ENCODE peak calls at places on chromosomes 1 and 21, in six cellular contexts. L is fibroblast of lung, J is HCT116, C is body of pancreas, O is brain microvascular endothelial cell, W is uterus. Q is an unnamed sample.

GRCh38 chr1:72284398-72285073 is 2.2 kb upstream of the NEGR1 start:
- DNase-seq in L (peak; percentile 96), J (no peak), C (peak; percentile 34), O (peak; percentile 93), W (peak; percentile 31), Q (peak; percentile 65)

GRCh38 chr1:47574451-47575165 is 136.8 kb downstream of the FOXD2 start:
- DNase-seq in L (no peak), J (no peak), C (no peak), O (no peak), W (no peak), Q (no peak)

GRCh38 chr1:56838726-56839125 is 15.9 kb upstream of the C8A start:
- DNase-seq in L (peak; percentile 32), J (no peak), C (no peak), O (peak; percentile 55), W (no peak), Q (no peak)

GRCh38 chr1:214445846-214446614 is 105.4 kb downstream of the PTPN14 start:
- DNase-seq in L (peak; percentile 98), J (peak; percentile 83), C (no peak), O (peak; percentile 40), W (no peak), Q (peak; percentile 71)

GRCh38 chr21:44939532-44940115 is at the start of gene SLX9:
- DNase-seq in L (peak; percentile 74), J (peak; percentile 48), C (peak; percentile 77), O (no peak), W (peak; percentile 79), Q (peak; percentile 85)

GRCh38 chr1:2108213-2108876 is 58.1 kb downstream of the PRKCZ start:
- DNase-seq in L (peak; percentile 31), J (peak; percentile 21), C (no peak), O (peak; percentile 58), W (no peak), Q (no peak)

GRCh38 chr1:187408217-187409004 is 579.7 kb downstream of the PLA2G4A start:
- DNase-seq in L (peak; percentile 84), J (no peak), C (no peak), O (no peak), W (no peak), Q (no peak)

GRCh38 chr1:7223334-7224080 is 438.3 kb downstream of the CAMTA1 start:
- DNase-seq in L (peak; percentile 93), J (no peak), C (no peak), O (peak; percentile 72), W (no peak), Q (peak; percentile 77)

GRCh38 chr1:72037745-72038343 is 244.5 kb downstream of the NEGR1 start:
- DNase-seq in L (peak; percentile 26), J (peak; percentile 4), C (peak; percentile 58), O (peak; percentile 32), W (no peak), Q (peak; percentile 17)

GRCh38 chr1:31667065-31667785 is 22.5 kb upstream of the PEF1 start:
- DNase-seq in L (no peak), J (no peak), C (no peak), O (no peak), W (no peak), Q (no peak)

GRCh38 chr1:50699795-50700194 is 260.3 kb downstream of the FAF1 start:
- DNase-seq in L (no peak), J (no peak), C (no peak), O (no peak), W (no peak), Q (no peak)

GRCh38 chr21:45901061-45901690 is 80.4 kb upstream of the COL6A1 start:
- DNase-seq in L (no peak), J (no peak), C (no peak), O (no peak), W (no peak), Q (no peak)

GRCh38 chr1:53293123-53293522 is 34.7 kb downstream of the LRP8 start:
- DNase-seq in L (no peak), J (no peak), C (no peak), O (no peak), W (peak; percentile 27), Q (no peak)

GRCh38 chr21:34728479-34728878 is 59.7 kb downstream of the CLIC6 start:
- DNase-seq in L (no peak), J (no peak), C (peak; percentile 75), O (no peak), W (no peak), Q (no peak)

GRCh38 chr1:76955652-76956051 is 88.4 kb downstream of the ST6GALNAC5 start:
- DNase-seq in L (peak; percentile 37), J (no peak), C (no peak), O (no peak), W (no peak), Q (no peak)

GRCh38 chr1:53362270-53362669 is 34.4 kb upstream of the LRP8 start:
- DNase-seq in L (no peak), J (no peak), C (no peak), O (no peak), W (no peak), Q (no peak)

GRCh38 chr1:55980574-55980973 is 598.8 kb downstream of the PLPP3 start:
- DNase-seq in L (no peak), J (no peak), C (no peak), O (no peak), W (no peak), Q (no peak)

GRCh38 chr1:212669102-212669501 is 30.5 kb downstream of the BATF3 start:
- DNase-seq in L (peak; percentile 9), J (peak; percentile 10), C (no peak), O (no peak), W (no peak), Q (no peak)

GRCh38 chr21:42852925-42853570 is 26.3 kb downstream of the WDR4 start:
- DNase-seq in L (no peak), J (no peak), C (no peak), O (no peak), W (no peak), Q (no peak)

GRCh38 chr1:76141898-76142297 is 67.4 kb downstream of the ST6GALNAC3 start:
- DNase-seq in L (no peak), J (no peak), C (no peak), O (no peak), W (no peak), Q (no peak)

GRCh38 chr21:41141031-41141457 is 26.9 kb upstream of the BACE2 start:
- DNase-seq in L (peak; percentile 86), J (no peak), C (peak; percentile 37), O (peak; percentile 6), W (no peak), Q (peak; percentile 17)

GRCh38 chr1:171740987-171741871 is 636 bp downstream of the VAMP4 start:
- DNase-seq in L (peak; percentile 31), J (no peak), C (peak; percentile 57), O (peak; percentile 11), W (peak; percentile 44), Q (peak; percentile 37)

GRCh38 chr21:43939443-43940328 is 72.4 kb upstream of the TRAPPC10 start:
- DNase-seq in L (no peak), J (no peak), C (no peak), O (no peak), W (no peak), Q (no peak)

GRCh38 chr1:244050835-244051444 is at the start of gene ZBTB18:
- DNase-seq in L (peak; percentile 79), J (no peak), C (peak; percentile 69), O (peak; percentile 62), W (no peak), Q (no peak)

GRCh38 chr1:7681401-7681800 is 89.7 kb upstream of the VAMP3 start:
- DNase-seq in L (no peak), J (no peak), C (no peak), O (no peak), W (no peak), Q (no peak)

GRCh38 chr1:22877112-22877915 is 95.4 kb downstream of the LACTBL1 start:
- DNase-seq in L (no peak), J (no peak), C (no peak), O (no peak), W (no peak), Q (no peak)

GRCh38 chr1:22878626-22879025 is 94.0 kb downstream of the LACTBL1 start:
- DNase-seq in L (no peak), J (no peak), C (no peak), O (no peak), W (no peak), Q (peak; percentile 36)

GRCh38 chr1:22877980-22878379 is 94.7 kb downstream of the LACTBL1 start:
- DNase-seq in L (no peak), J (no peak), C (no peak), O (no peak), W (no peak), Q (no peak)

GRCh38 chr1:22880174-22880601 is 92.5 kb downstream of the LACTBL1 start:
- DNase-seq in L (peak; percentile 69), J (no peak), C (no peak), O (peak; percentile 56), W (no peak), Q (no peak)

GRCh38 chr1:22879445-22879844 is 93.2 kb downstream of the LACTBL1 start:
- DNase-seq in L (no peak), J (no peak), C (no peak), O (no peak), W (no peak), Q (no peak)
- TF ChIP-seq CTCF in L (no peak), J (no peak), C (no peak), O (no peak), W (no peak), Q (no peak)

DNA sequence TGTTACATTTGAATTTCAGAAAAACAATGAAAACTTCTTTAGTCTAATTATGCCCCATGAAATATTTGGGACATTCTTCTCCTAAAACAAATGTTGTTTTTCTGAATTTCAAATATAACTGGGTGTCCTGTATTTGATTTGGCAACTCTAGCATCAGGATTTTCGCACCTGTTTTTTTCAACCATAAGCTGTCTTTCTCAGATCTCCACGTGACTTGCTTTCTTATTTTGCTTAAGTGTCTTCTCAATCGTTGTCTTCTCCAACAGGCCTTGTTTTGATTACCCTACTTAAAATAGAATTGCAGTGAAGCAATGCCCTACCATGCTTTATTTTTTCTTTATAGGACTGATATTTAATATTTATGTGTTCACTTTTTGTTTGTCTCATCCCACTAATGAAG is 752.8 kb upstream of the RGS18 start:
- DNase-seq in L (no peak), J (no peak), C (no peak), O (no peak), W (no peak), Q (no peak)
- H3K27ac ChIP-seq in L (no peak overlapping the region), J (no peak overlapping the region), C (no peak overlapping the region), O (no peak overlapping the region), W (no peak overlapping the region), Q (no peak overlapping the region)

GRCh38 chr1:36447450-36447849 is 2.8 kb downstream of the OSCP1 start:
- DNase-seq in L (no peak), J (no peak), C (no peak), O (no peak), W (no peak), Q (no peak)

GRCh38 chr1:36443297-36443696 is 7.0 kb downstream of the OSCP1 start:
- DNase-seq in L (no peak), J (no peak), C (no peak), O (no peak), W (no peak), Q (no peak)

GRCh38 chr1:36446780-36447179 is 3.5 kb downstream of the OSCP1 start:
- DNase-seq in L (no peak), J (no peak), C (no peak), O (no peak), W (no peak), Q (no peak)

GRCh38 chr1:36448530-36449051 is 1.7 kb downstream of the OSCP1 start:
- DNase-seq in L (no peak), J (no peak), C (no peak), O (no peak), W (no peak), Q (peak; percentile 64)

GRCh38 chr1:36446261-36446660 is 4.0 kb downstream of the OSCP1 start:
- DNase-seq in L (no peak), J (no peak), C (peak; percentile 10), O (no peak), W (no peak), Q (no peak)
- TF ChIP-seq CTCF in L (no peak), J (peak; percentile 62), C (no peak), O (peak; percentile 67), W (no peak), Q (no peak)

GRCh38 chr1:61202854-61203603 is 120.7 kb downstream of the NFIA start:
- DNase-seq in L (no peak), J (no peak), C (no peak), O (no peak), W (no peak), Q (no peak)
- H3K27ac ChIP-seq in L (peak overlapping the region; percentile 35), J (no peak overlapping the region), C (no peak overlapping the region), O (no peak overlapping the region), W (peak overlapping the region; percentile 25), Q (no peak overlapping the region)